ENCODE peak calls at places on chromosomes 4 and X, in nine cellular contexts. One of them, this sample, is unnamed.

GRCh38 chrX:9728271-9728670 is 37.4 kb downstream of the GPR143 start:
- DNase-seq in AG08396: no peak
- DNase-seq in cardiac muscle cell: no peak
- DNase-seq in NCI-H748 treated with DMSO at 0.1 percent for 48 hours: no peak
- DNase-seq in stimulated activated CD4-positive, alpha-beta T cell treated with anti-CD3 and anti-CD28 coated beads, Interleukin-1b, Interleukin-23, amount 100 ng/mL, for 24 hours: no peak
- DNase-seq in NCI-H2107: no peak
- DNase-seq in HFF-Myc: no peak
- DNase-seq in SK-N-MC: no peak
- DNase-seq in CD4-positive, alpha-beta T cell: no peak
- DNase-seq in this sample: no peak

GRCh38 chrX:66200855-66201795 is 37.1 kb downstream of the HEPH start:
- DNase-seq in stimulated activated CD4-positive, alpha-beta T cell treated with anti-CD3 and anti-CD28 coated beads, Interleukin-1b, Interleukin-23, amount 100 ng/mL, for 24 hours: no peak
- DNase-seq in NCI-H2107: no peak
- DNase-seq in NCI-H748 treated with DMSO at 0.1 percent for 48 hours: no peak
- DNase-seq in SK-N-MC: no peak
- DNase-seq in cardiac muscle cell: peak
- DNase-seq in AG08396: peak
- DNase-seq in CD4-positive, alpha-beta T cell: no peak
- DNase-seq in HFF-Myc: no peak
- DNase-seq in this sample: no peak

GRCh38 chr4:149785686-149786431 is 29.8 kb downstream of the IQCM start:
- DNase-seq in NCI-H748 treated with DMSO at 0.1 percent for 48 hours: no peak
- DNase-seq in AG08396: no peak
- DNase-seq in HFF-Myc: no peak
- DNase-seq in cardiac muscle cell: peak
- DNase-seq in stimulated activated CD4-positive, alpha-beta T cell treated with anti-CD3 and anti-CD28 coated beads, Interleukin-1b, Interleukin-23, amount 100 ng/mL, for 24 hours: no peak
- DNase-seq in CD4-positive, alpha-beta T cell: no peak
- DNase-seq in SK-N-MC: no peak
- DNase-seq in NCI-H2107: no peak
- DNase-seq in this sample: no peak

GRCh38 chrX:323721-324628 is 5.4 kb upstream of the GTPBP6 start:
- DNase-seq in NCI-H748 treated with DMSO at 0.1 percent for 48 hours: no peak
- DNase-seq in AG08396: no peak
- DNase-seq in NCI-H2107: no peak
- DNase-seq in stimulated activated CD4-positive, alpha-beta T cell treated with anti-CD3 and anti-CD28 coated beads, Interleukin-1b, Interleukin-23, amount 100 ng/mL, for 24 hours: no peak
- DNase-seq in cardiac muscle cell: peak
- DNase-seq in HFF-Myc: no peak
- DNase-seq in SK-N-MC: no peak
- DNase-seq in CD4-positive, alpha-beta T cell: no peak
- DNase-seq in this sample: no peak

GRCh38 chr4:106898621-106899230 is 137.4 kb downstream of the DKK2 start:
- DNase-seq in stimulated activated CD4-positive, alpha-beta T cell treated with anti-CD3 and anti-CD28 coated beads, Interleukin-1b, Interleukin-23, amount 100 ng/mL, for 24 hours: no peak
- DNase-seq in NCI-H2107: no peak
- DNase-seq in cardiac muscle cell: peak
- DNase-seq in NCI-H748 treated with DMSO at 0.1 percent for 48 hours: peak
- DNase-seq in HFF-Myc: peak
- DNase-seq in SK-N-MC: peak
- DNase-seq in AG08396: peak
- DNase-seq in CD4-positive, alpha-beta T cell: no peak
- DNase-seq in this sample: no peak

GRCh38 chr4:184598753-184599491 is 50.3 kb downstream of the CASP3 start:
- DNase-seq in SK-N-MC: no peak
- DNase-seq in stimulated activated CD4-positive, alpha-beta T cell treated with anti-CD3 and anti-CD28 coated beads, Interleukin-1b, Interleukin-23, amount 100 ng/mL, for 24 hours: no peak
- DNase-seq in HFF-Myc: no peak
- DNase-seq in CD4-positive, alpha-beta T cell: no peak
- DNase-seq in NCI-H2107: no peak
- DNase-seq in cardiac muscle cell: peak
- DNase-seq in NCI-H748 treated with DMSO at 0.1 percent for 48 hours: no peak
- DNase-seq in AG08396: no peak
- DNase-seq in this sample: no peak

GRCh38 chr4:120773641-120774040 is 148.9 kb downstream of the PRDM5 start:
- DNase-seq in stimulated activated CD4-positive, alpha-beta T cell treated with anti-CD3 and anti-CD28 coated beads, Interleukin-1b, Interleukin-23, amount 100 ng/mL, for 24 hours: no peak
- DNase-seq in NCI-H748 treated with DMSO at 0.1 percent for 48 hours: no peak
- DNase-seq in NCI-H2107: no peak
- DNase-seq in AG08396: no peak
- DNase-seq in SK-N-MC: no peak
- DNase-seq in HFF-Myc: no peak
- DNase-seq in CD4-positive, alpha-beta T cell: no peak
- DNase-seq in cardiac muscle cell: no peak
- DNase-seq in this sample: no peak

GRCh38 chr4:8723222-8723980 is 130.8 kb downstream of the CPZ start:
- DNase-seq in CD4-positive, alpha-beta T cell: no peak
- DNase-seq in AG08396: no peak
- DNase-seq in stimulated activated CD4-positive, alpha-beta T cell treated with anti-CD3 and anti-CD28 coated beads, Interleukin-1b, Interleukin-23, amount 100 ng/mL, for 24 hours: no peak
- DNase-seq in NCI-H748 treated with DMSO at 0.1 percent for 48 hours: no peak
- DNase-seq in NCI-H2107: no peak
- DNase-seq in SK-N-MC: no peak
- DNase-seq in cardiac muscle cell: no peak
- DNase-seq in HFF-Myc: no peak
- DNase-seq in this sample: no peak

GRCh38 chr4:163755013-163755412 is 260.5 kb downstream of the TMA16 start:
- DNase-seq in NCI-H748 treated with DMSO at 0.1 percent for 48 hours: peak
- DNase-seq in cardiac muscle cell: no peak
- DNase-seq in NCI-H2107: no peak
- DNase-seq in HFF-Myc: no peak
- DNase-seq in CD4-positive, alpha-beta T cell: no peak
- DNase-seq in SK-N-MC: no peak
- DNase-seq in AG08396: peak
- DNase-seq in stimulated activated CD4-positive, alpha-beta T cell treated with anti-CD3 and anti-CD28 coated beads, Interleukin-1b, Interleukin-23, amount 100 ng/mL, for 24 hours: no peak
- DNase-seq in this sample: no peak

GRCh38 chr4:139969635-139970266 is 184.2 kb downstream of the MAML3 start:
- DNase-seq in cardiac muscle cell: no peak
- DNase-seq in HFF-Myc: no peak
- DNase-seq in NCI-H748 treated with DMSO at 0.1 percent for 48 hours: no peak
- DNase-seq in SK-N-MC: no peak
- DNase-seq in CD4-positive, alpha-beta T cell: no peak
- DNase-seq in AG08396: no peak
- DNase-seq in NCI-H2107: no peak
- DNase-seq in stimulated activated CD4-positive, alpha-beta T cell treated with anti-CD3 and anti-CD28 coated beads, Interleukin-1b, Interleukin-23, amount 100 ng/mL, for 24 hours: no peak
- DNase-seq in this sample: no peak

GRCh38 chrX:19019996-19020395 is 36.1 kb upstream of the PHKA2 start:
- DNase-seq in AG08396: no peak
- DNase-seq in cardiac muscle cell: no peak
- DNase-seq in stimulated activated CD4-positive, alpha-beta T cell treated with anti-CD3 and anti-CD28 coated beads, Interleukin-1b, Interleukin-23, amount 100 ng/mL, for 24 hours: no peak
- DNase-seq in NCI-H2107: no peak
- DNase-seq in CD4-positive, alpha-beta T cell: no peak
- DNase-seq in SK-N-MC: no peak
- DNase-seq in HFF-Myc: no peak
- DNase-seq in NCI-H748 treated with DMSO at 0.1 percent for 48 hours: no peak
- DNase-seq in this sample: no peak

GRCh38 chrX:50697691-50698090 is 116.3 kb downstream of the SHROOM4 start:
- DNase-seq in HFF-Myc: peak
- DNase-seq in CD4-positive, alpha-beta T cell: no peak
- DNase-seq in NCI-H2107: no peak
- DNase-seq in AG08396: peak
- DNase-seq in NCI-H748 treated with DMSO at 0.1 percent for 48 hours: no peak
- DNase-seq in stimulated activated CD4-positive, alpha-beta T cell treated with anti-CD3 and anti-CD28 coated beads, Interleukin-1b, Interleukin-23, amount 100 ng/mL, for 24 hours: no peak
- DNase-seq in SK-N-MC: no peak
- DNase-seq in cardiac muscle cell: peak
- DNase-seq in this sample: no peak

GRCh38 chr4:186405957-186406356 is 140.0 kb downstream of the F11 start:
- DNase-seq in CD4-positive, alpha-beta T cell: no peak
- DNase-seq in HFF-Myc: no peak
- DNase-seq in NCI-H748 treated with DMSO at 0.1 percent for 48 hours: no peak
- DNase-seq in NCI-H2107: no peak
- DNase-seq in cardiac muscle cell: no peak
- DNase-seq in AG08396: no peak
- DNase-seq in SK-N-MC: no peak
- DNase-seq in stimulated activated CD4-positive, alpha-beta T cell treated with anti-CD3 and anti-CD28 coated beads, Interleukin-1b, Interleukin-23, amount 100 ng/mL, for 24 hours: no peak
- DNase-seq in this sample: no peak

GRCh38 chr4:8464376-8464775 is 23.8 kb downstream of the TRMT44 start:
- DNase-seq in SK-N-MC: no peak
- DNase-seq in HFF-Myc: no peak
- DNase-seq in stimulated activated CD4-positive, alpha-beta T cell treated with anti-CD3 and anti-CD28 coated beads, Interleukin-1b, Interleukin-23, amount 100 ng/mL, for 24 hours: no peak
- DNase-seq in cardiac muscle cell: no peak
- DNase-seq in NCI-H2107: no peak
- DNase-seq in NCI-H748 treated with DMSO at 0.1 percent for 48 hours: no peak
- DNase-seq in CD4-positive, alpha-beta T cell: no peak
- DNase-seq in AG08396: no peak
- DNase-seq in this sample: no peak

GRCh38 chrX:128460835-128461234 is 408.6 kb upstream of the ACTRT1 start:
- DNase-seq in stimulated activated CD4-positive, alpha-beta T cell treated with anti-CD3 and anti-CD28 coated beads, Interleukin-1b, Interleukin-23, amount 100 ng/mL, for 24 hours: no peak
- DNase-seq in HFF-Myc: no peak
- DNase-seq in CD4-positive, alpha-beta T cell: no peak
- DNase-seq in NCI-H2107: no peak
- DNase-seq in AG08396: no peak
- DNase-seq in NCI-H748 treated with DMSO at 0.1 percent for 48 hours: no peak
- DNase-seq in cardiac muscle cell: no peak
- DNase-seq in SK-N-MC: no peak
- DNase-seq in this sample: no peak

GRCh38 chr4:14184265-14184664 is 556.7 kb upstream of the BOD1L1 start:
- DNase-seq in NCI-H2107: no peak
- DNase-seq in CD4-positive, alpha-beta T cell: no peak
- DNase-seq in HFF-Myc: peak
- DNase-seq in cardiac muscle cell: peak
- DNase-seq in stimulated activated CD4-positive, alpha-beta T cell treated with anti-CD3 and anti-CD28 coated beads, Interleukin-1b, Interleukin-23, amount 100 ng/mL, for 24 hours: no peak
- DNase-seq in NCI-H748 treated with DMSO at 0.1 percent for 48 hours: no peak
- DNase-seq in SK-N-MC: no peak
- DNase-seq in AG08396: no peak
- DNase-seq in this sample: no peak

GRCh38 chr4:104649631-104650030 is 154.9 kb upstream of the CXXC4 start:
- DNase-seq in cardiac muscle cell: no peak
- DNase-seq in HFF-Myc: no peak
- DNase-seq in SK-N-MC: no peak
- DNase-seq in CD4-positive, alpha-beta T cell: no peak
- DNase-seq in NCI-H2107: no peak
- DNase-seq in AG08396: no peak
- DNase-seq in NCI-H748 treated with DMSO at 0.1 percent for 48 hours: no peak
- DNase-seq in stimulated activated CD4-positive, alpha-beta T cell treated with anti-CD3 and anti-CD28 coated beads, Interleukin-1b, Interleukin-23, amount 100 ng/mL, for 24 hours: no peak
- DNase-seq in this sample: no peak

GRCh38 chr4:26723216-26723615 is 137.4 kb upstream of the STIM2 start:
- DNase-seq in SK-N-MC: no peak
- DNase-seq in NCI-H2107: no peak
- DNase-seq in stimulated activated CD4-positive, alpha-beta T cell treated with anti-CD3 and anti-CD28 coated beads, Interleukin-1b, Interleukin-23, amount 100 ng/mL, for 24 hours: no peak
- DNase-seq in cardiac muscle cell: no peak
- DNase-seq in CD4-positive, alpha-beta T cell: no peak
- DNase-seq in NCI-H748 treated with DMSO at 0.1 percent for 48 hours: no peak
- DNase-seq in AG08396: no peak
- DNase-seq in HFF-Myc: no peak
- DNase-seq in this sample: no peak

GRCh38 chr4:151195801-151196200 is 81.2 kb upstream of the PRSS48 start:
- DNase-seq in CD4-positive, alpha-beta T cell: no peak
- DNase-seq in AG08396: peak
- DNase-seq in SK-N-MC: no peak
- DNase-seq in stimulated activated CD4-positive, alpha-beta T cell treated with anti-CD3 and anti-CD28 coated beads, Interleukin-1b, Interleukin-23, amount 100 ng/mL, for 24 hours: no peak
- DNase-seq in NCI-H2107: no peak
- DNase-seq in cardiac muscle cell: peak
- DNase-seq in HFF-Myc: no peak
- DNase-seq in NCI-H748 treated with DMSO at 0.1 percent for 48 hours: no peak
- DNase-seq in this sample: no peak

GRCh38 chr4:6984611-6985115 is 58.5 kb upstream of the TADA2B start:
- DNase-seq in SK-N-MC: no peak
- DNase-seq in stimulated activated CD4-positive, alpha-beta T cell treated with anti-CD3 and anti-CD28 coated beads, Interleukin-1b, Interleukin-23, amount 100 ng/mL, for 24 hours: no peak
- DNase-seq in HFF-Myc: no peak
- DNase-seq in cardiac muscle cell: no peak
- DNase-seq in NCI-H2107: no peak
- DNase-seq in NCI-H748 treated with DMSO at 0.1 percent for 48 hours: no peak
- DNase-seq in CD4-positive, alpha-beta T cell: no peak
- DNase-seq in AG08396: no peak
- DNase-seq in this sample: peak

GRCh38 chrX:1466971-1467561 is 14.4 kb upstream of the ASMTL start:
- DNase-seq in NCI-H748 treated with DMSO at 0.1 percent for 48 hours: no peak
- DNase-seq in cardiac muscle cell: no peak
- DNase-seq in HFF-Myc: no peak
- DNase-seq in CD4-positive, alpha-beta T cell: peak
- DNase-seq in NCI-H2107: no peak
- DNase-seq in SK-N-MC: no peak
- DNase-seq in AG08396: no peak
- DNase-seq in stimulated activated CD4-positive, alpha-beta T cell treated with anti-CD3 and anti-CD28 coated beads, Interleukin-1b, Interleukin-23, amount 100 ng/mL, for 24 hours: no peak
- DNase-seq in this sample: no peak

GRCh38 chr4:64158648-64159326 is 250.5 kb downstream of the TECRL start:
- DNase-seq in NCI-H748 treated with DMSO at 0.1 percent for 48 hours: peak
- DNase-seq in HFF-Myc: peak
- DNase-seq in SK-N-MC: peak
- DNase-seq in AG08396: peak
- DNase-seq in NCI-H2107: no peak
- DNase-seq in stimulated activated CD4-positive, alpha-beta T cell treated with anti-CD3 and anti-CD28 coated beads, Interleukin-1b, Interleukin-23, amount 100 ng/mL, for 24 hours: no peak
- DNase-seq in cardiac muscle cell: peak
- DNase-seq in CD4-positive, alpha-beta T cell: no peak
- DNase-seq in this sample: no peak

GRCh38 chrX:8845469-8845868 is 44.3 kb upstream of the FAM9A start:
- DNase-seq in SK-N-MC: no peak
- DNase-seq in stimulated activated CD4-positive, alpha-beta T cell treated with anti-CD3 and anti-CD28 coated beads, Interleukin-1b, Interleukin-23, amount 100 ng/mL, for 24 hours: no peak
- DNase-seq in NCI-H2107: no peak
- DNase-seq in NCI-H748 treated with DMSO at 0.1 percent for 48 hours: no peak
- DNase-seq in CD4-positive, alpha-beta T cell: no peak
- DNase-seq in AG08396: no peak
- DNase-seq in HFF-Myc: no peak
- DNase-seq in cardiac muscle cell: no peak
- DNase-seq in this sample: no peak

GRCh38 chr4:76729991-76730390 is 168.0 kb downstream of the SOWAHB start:
- DNase-seq in NCI-H2107: no peak
- DNase-seq in HFF-Myc: no peak
- DNase-seq in stimulated activated CD4-positive, alpha-beta T cell treated with anti-CD3 and anti-CD28 coated beads, Interleukin-1b, Interleukin-23, amount 100 ng/mL, for 24 hours: no peak
- DNase-seq in CD4-positive, alpha-beta T cell: no peak
- DNase-seq in NCI-H748 treated with DMSO at 0.1 percent for 48 hours: no peak
- DNase-seq in cardiac muscle cell: no peak
- DNase-seq in SK-N-MC: no peak
- DNase-seq in AG08396: no peak
- DNase-seq in this sample: no peak

GRCh38 chr4:2085496-2085901 is 26.4 kb downstream of the NAT8L start:
- DNase-seq in stimulated activated CD4-positive, alpha-beta T cell treated with anti-CD3 and anti-CD28 coated beads, Interleukin-1b, Interleukin-23, amount 100 ng/mL, for 24 hours: no peak
- DNase-seq in CD4-positive, alpha-beta T cell: no peak
- DNase-seq in AG08396: no peak
- DNase-seq in SK-N-MC: no peak
- DNase-seq in HFF-Myc: no peak
- DNase-seq in cardiac muscle cell: no peak
- DNase-seq in NCI-H2107: no peak
- DNase-seq in NCI-H748 treated with DMSO at 0.1 percent for 48 hours: no peak
- DNase-seq in this sample: no peak

GRCh38 chr4:48228887-48229462 is 40.7 kb downstream of the TEC start:
- DNase-seq in NCI-H748 treated with DMSO at 0.1 percent for 48 hours: no peak
- DNase-seq in stimulated activated CD4-positive, alpha-beta T cell treated with anti-CD3 and anti-CD28 coated beads, Interleukin-1b, Interleukin-23, amount 100 ng/mL, for 24 hours: no peak
- DNase-seq in NCI-H2107: no peak
- DNase-seq in cardiac muscle cell: no peak
- DNase-seq in CD4-positive, alpha-beta T cell: no peak
- DNase-seq in SK-N-MC: no peak
- DNase-seq in AG08396: no peak
- DNase-seq in HFF-Myc: no peak
- DNase-seq in this sample: no peak

GRCh38 chr4:157898836-157899605 is 273.8 kb downstream of the GASK1B start:
- DNase-seq in CD4-positive, alpha-beta T cell: no peak
- DNase-seq in SK-N-MC: no peak
- DNase-seq in AG08396: no peak
- DNase-seq in cardiac muscle cell: no peak
- DNase-seq in NCI-H2107: no peak
- DNase-seq in stimulated activated CD4-positive, alpha-beta T cell treated with anti-CD3 and anti-CD28 coated beads, Interleukin-1b, Interleukin-23, amount 100 ng/mL, for 24 hours: no peak
- DNase-seq in HFF-Myc: no peak
- DNase-seq in NCI-H748 treated with DMSO at 0.1 percent for 48 hours: no peak
- DNase-seq in this sample: no peak

GRCh38 chrX:54447461-54447860 is 7.3 kb downstream of the TSR2 start:
- DNase-seq in CD4-positive, alpha-beta T cell: no peak
- DNase-seq in NCI-H748 treated with DMSO at 0.1 percent for 48 hours: no peak
- DNase-seq in NCI-H2107: no peak
- DNase-seq in stimulated activated CD4-positive, alpha-beta T cell treated with anti-CD3 and anti-CD28 coated beads, Interleukin-1b, Interleukin-23, amount 100 ng/mL, for 24 hours: no peak
- DNase-seq in SK-N-MC: no peak
- DNase-seq in cardiac muscle cell: peak
- DNase-seq in AG08396: no peak
- DNase-seq in HFF-Myc: no peak
- DNase-seq in this sample: no peak

GRCh38 chr4:1222938-1223690 is 25.8 kb downstream of the CTBP1 start:
- DNase-seq in HFF-Myc: no peak
- DNase-seq in stimulated activated CD4-positive, alpha-beta T cell treated with anti-CD3 and anti-CD28 coated beads, Interleukin-1b, Interleukin-23, amount 100 ng/mL, for 24 hours: no peak
- DNase-seq in NCI-H2107: no peak
- DNase-seq in SK-N-MC: no peak
- DNase-seq in NCI-H748 treated with DMSO at 0.1 percent for 48 hours: no peak
- DNase-seq in cardiac muscle cell: no peak
- DNase-seq in CD4-positive, alpha-beta T cell: no peak
- DNase-seq in AG08396: no peak
- DNase-seq in this sample: no peak

GRCh38 chr4:74623041-74623440 is 171.3 kb downstream of the BTC start:
- DNase-seq in stimulated activated CD4-positive, alpha-beta T cell treated with anti-CD3 and anti-CD28 coated beads, Interleukin-1b, Interleukin-23, amount 100 ng/mL, for 24 hours: no peak
- DNase-seq in cardiac muscle cell: peak
- DNase-seq in AG08396: no peak
- DNase-seq in HFF-Myc: peak
- DNase-seq in SK-N-MC: no peak
- DNase-seq in NCI-H2107: no peak
- DNase-seq in NCI-H748 treated with DMSO at 0.1 percent for 48 hours: peak
- DNase-seq in CD4-positive, alpha-beta T cell: no peak
- DNase-seq in this sample: no peak

GRCh38 chr4:114921790-114922581 is 191.4 kb downstream of the NDST4 start:
- DNase-seq in AG08396: no peak
- DNase-seq in SK-N-MC: no peak
- DNase-seq in NCI-H748 treated with DMSO at 0.1 percent for 48 hours: peak
- DNase-seq in CD4-positive, alpha-beta T cell: no peak
- DNase-seq in stimulated activated CD4-positive, alpha-beta T cell treated with anti-CD3 and anti-CD28 coated beads, Interleukin-1b, Interleukin-23, amount 100 ng/mL, for 24 hours: no peak
- DNase-seq in cardiac muscle cell: no peak
- DNase-seq in NCI-H2107: peak
- DNase-seq in HFF-Myc: no peak
- DNase-seq in this sample: peak